ENCODE peak calls at places on chromosomes 1 and 21, in seven cellular contexts. One of them, this sample, is unnamed.

GRCh38 chr1:61853545-61853944 is 111.3 kb downstream of the PATJ start:
- DNase-seq in HepG2: no peak
- DNase-seq in H1: no peak
- DNase-seq in K562: no peak
- DNase-seq in GM12878: no peak
- DNase-seq in HCT116: no peak
- DNase-seq in A549: no peak
- DNase-seq in this sample: peak

GRCh38 chr1:94922756-94923465 is 4.0 kb downstream of the CNN3 start:
- DNase-seq in K562: no peak
- DNase-seq in HCT116: no peak
- DNase-seq in GM12878: no peak
- DNase-seq in HepG2: no peak
- DNase-seq in H1: no peak
- DNase-seq in A549: no peak
- DNase-seq in this sample: no peak

GRCh38 chr1:110418729-110419128 is 11.2 kb upstream of the LAMTOR5 start:
- DNase-seq in A549: no peak
- DNase-seq in HCT116: no peak
- DNase-seq in GM12878: no peak
- DNase-seq in H1: no peak
- DNase-seq in K562: no peak
- DNase-seq in HepG2: no peak
- DNase-seq in this sample: no peak

GRCh38 chr1:151547119-151547899 is 7.2 kb downstream of the TUFT1 start:
- DNase-seq in GM12878: no peak
- DNase-seq in H1: no peak
- DNase-seq in A549: peak
- DNase-seq in K562: no peak
- DNase-seq in HepG2: peak
- DNase-seq in HCT116: peak
- DNase-seq in this sample: no peak

GRCh38 chr1:225467193-225468020 is 39.6 kb upstream of the LBR start:
- DNase-seq in A549: no peak
- DNase-seq in HCT116: no peak
- DNase-seq in HepG2: no peak
- DNase-seq in GM12878: peak
- DNase-seq in H1: no peak
- DNase-seq in K562: peak
- DNase-seq in this sample: peak

GRCh38 chr1:156571261-156571958 is 955 bp downstream of the IQGAP3 start:
- DNase-seq in GM12878: no peak
- DNase-seq in HCT116: no peak
- DNase-seq in A549: peak
- DNase-seq in K562: no peak
- DNase-seq in HepG2: no peak
- DNase-seq in H1: no peak
- DNase-seq in this sample: peak

GRCh38 chr1:44061857-44062256 is 30.6 kb upstream of the SLC6A9 start:
- DNase-seq in HCT116: no peak
- DNase-seq in GM12878: no peak
- DNase-seq in H1: no peak
- DNase-seq in K562: no peak
- DNase-seq in HepG2: no peak
- DNase-seq in A549: no peak
- DNase-seq in this sample: no peak

GRCh38 chr21:32653326-32653901 is 41.2 kb upstream of the CFAP298 start:
- DNase-seq in H1: no peak
- DNase-seq in A549: peak
- DNase-seq in K562: peak
- DNase-seq in HepG2: peak
- DNase-seq in HCT116: peak
- DNase-seq in GM12878: no peak
- DNase-seq in this sample: peak

GRCh38 chr1:4681026-4681425 is 26.6 kb downstream of the AJAP1 start:
- DNase-seq in HCT116: no peak
- DNase-seq in HepG2: no peak
- DNase-seq in K562: no peak
- DNase-seq in GM12878: no peak
- DNase-seq in A549: no peak
- DNase-seq in H1: no peak
- DNase-seq in this sample: no peak

GRCh38 chr1:94119796-94120590 is 955 bp downstream of the ABCA4 start:
- DNase-seq in HepG2: no peak
- DNase-seq in K562: no peak
- DNase-seq in HCT116: no peak
- DNase-seq in H1: no peak
- DNase-seq in GM12878: no peak
- DNase-seq in A549: no peak
- DNase-seq in this sample: peak

GRCh38 chr1:209246660-209247059 is 336.9 kb upstream of the CAMK1G start:
- DNase-seq in K562: no peak
- DNase-seq in A549: peak
- DNase-seq in GM12878: no peak
- DNase-seq in HepG2: no peak
- DNase-seq in HCT116: no peak
- DNase-seq in H1: no peak
- DNase-seq in this sample: no peak

GRCh38 chr1:5836776-5837440 is 155.3 kb downstream of the NPHP4 start:
- DNase-seq in HepG2: no peak
- DNase-seq in K562: no peak
- DNase-seq in H1: no peak
- DNase-seq in A549: no peak
- DNase-seq in GM12878: no peak
- DNase-seq in HCT116: no peak
- DNase-seq in this sample: no peak

GRCh38 chr1:108829498-108829916 is 27.4 kb downstream of the AKNAD1 start:
- DNase-seq in HepG2: peak
- DNase-seq in A549: no peak
- DNase-seq in HCT116: no peak
- DNase-seq in K562: no peak
- DNase-seq in H1: no peak
- DNase-seq in GM12878: no peak
- DNase-seq in this sample: no peak

GRCh38 chr1:215875236-215875635 is 308.1 kb downstream of the KCTD3 start:
- DNase-seq in H1: no peak
- DNase-seq in HepG2: no peak
- DNase-seq in A549: no peak
- DNase-seq in GM12878: no peak
- DNase-seq in K562: no peak
- DNase-seq in HCT116: no peak
- DNase-seq in this sample: no peak

GRCh38 chr1:55443175-55443933 is 228.2 kb upstream of the USP24 start:
- DNase-seq in HCT116: peak
- DNase-seq in A549: peak
- DNase-seq in GM12878: no peak
- DNase-seq in HepG2: peak
- DNase-seq in H1: no peak
- DNase-seq in K562: peak
- DNase-seq in this sample: no peak

GRCh38 chr1:234408757-234409156 is 35.5 kb downstream of the COA6 start:
- DNase-seq in A549: no peak
- DNase-seq in HepG2: no peak
- DNase-seq in K562: no peak
- DNase-seq in GM12878: no peak
- DNase-seq in HCT116: no peak
- DNase-seq in H1: no peak
- DNase-seq in this sample: no peak

GRCh38 chr21:26686278-26686677 is 113.2 kb upstream of the CYYR1 start:
- DNase-seq in HepG2: no peak
- DNase-seq in A549: peak
- DNase-seq in GM12878: no peak
- DNase-seq in HCT116: no peak
- DNase-seq in K562: no peak
- DNase-seq in H1: no peak
- DNase-seq in this sample: peak

GRCh38 chr1:8010080-8010664 is 15.9 kb downstream of the ERRFI1 start:
- DNase-seq in HCT116: no peak
- DNase-seq in K562: no peak
- DNase-seq in GM12878: no peak
- DNase-seq in A549: no peak
- DNase-seq in H1: no peak
- DNase-seq in HepG2: no peak
- DNase-seq in this sample: no peak

GRCh38 chr1:203025721-203026665 is at the start of gene PPFIA4:
- DNase-seq in H1: peak
- DNase-seq in K562: peak
- DNase-seq in HepG2: no peak
- DNase-seq in A549: peak
- DNase-seq in HCT116: peak
- DNase-seq in GM12878: peak
- DNase-seq in this sample: peak

GRCh38 chr1:206551296-206551984 is 44.1 kb downstream of the RASSF5 start:
- DNase-seq in HCT116: no peak
- DNase-seq in K562: peak
- DNase-seq in A549: no peak
- DNase-seq in HepG2: no peak
- DNase-seq in GM12878: no peak
- DNase-seq in H1: no peak
- DNase-seq in this sample: no peak

GRCh38 chr1:63674238-63674864 is 81.1 kb downstream of the PGM1 start:
- DNase-seq in GM12878: no peak
- DNase-seq in K562: peak
- DNase-seq in HepG2: peak
- DNase-seq in A549: peak
- DNase-seq in H1: peak
- DNase-seq in HCT116: peak
- DNase-seq in this sample: peak

GRCh38 chr1:15684468-15685283 is 556 bp downstream of the PLEKHM2 start:
- DNase-seq in H1: no peak
- DNase-seq in HepG2: no peak
- DNase-seq in A549: no peak
- DNase-seq in GM12878: no peak
- DNase-seq in K562: peak
- DNase-seq in HCT116: no peak
- DNase-seq in this sample: peak
- TF ChIP-seq CTCF in H1: no peak
- TF ChIP-seq CTCF in HepG2: no peak
- TF ChIP-seq CTCF in A549: no peak
- TF ChIP-seq CTCF in GM12878: no peak
- TF ChIP-seq CTCF in K562: no peak
- TF ChIP-seq CTCF in HCT116: no peak
- TF ChIP-seq CTCF in this sample: no peak

GRCh38 chr1:183588827-183589226 is 1.4 kb downstream of the NCF2 start:
- DNase-seq in K562: no peak
- DNase-seq in HCT116: no peak
- DNase-seq in HepG2: no peak
- DNase-seq in A549: no peak
- DNase-seq in H1: no peak
- DNase-seq in GM12878: no peak
- DNase-seq in this sample: no peak
- H3K4me3 ChIP-seq in K562: no peak
- H3K4me3 ChIP-seq in HCT116: no peak
- H3K4me3 ChIP-seq in HepG2: no peak
- H3K4me3 ChIP-seq in A549: no peak
- H3K4me3 ChIP-seq in H1: no peak
- H3K4me3 ChIP-seq in GM12878: peak
- H3K4me3 ChIP-seq in this sample: no peak

DNA sequence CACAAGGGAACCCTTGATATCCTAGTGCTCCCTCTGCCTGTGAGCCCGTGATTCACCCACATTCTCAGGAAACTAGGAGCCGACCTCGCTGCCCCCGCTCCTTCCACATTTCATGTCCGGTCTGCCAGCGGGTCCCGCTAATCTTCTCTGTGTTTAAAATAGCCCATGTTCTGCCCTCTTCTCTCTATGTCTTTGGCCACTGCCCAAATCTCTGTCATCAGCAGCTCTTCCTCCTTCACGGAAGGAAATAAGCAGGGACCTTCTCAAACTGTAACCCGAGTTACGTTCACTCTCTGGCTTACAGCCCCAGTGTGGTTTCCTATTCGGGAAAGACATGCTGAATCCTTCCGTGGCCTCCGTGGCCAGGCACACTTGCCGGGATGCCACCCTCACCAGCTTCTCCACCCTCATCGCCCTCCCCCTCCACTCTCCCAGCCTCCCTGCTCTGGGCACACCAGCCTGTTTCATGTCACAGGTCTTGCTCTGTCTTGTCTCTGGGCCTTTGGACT is 21.1 kb upstream of the UBXN10 start:
- DNase-seq in GM12878: no peak
- DNase-seq in K562: no peak
- DNase-seq in HepG2: no peak
- DNase-seq in H1: no peak
- DNase-seq in HCT116: no peak
- DNase-seq in A549: no peak
- DNase-seq in this sample: no peak
- TF ChIP-seq MAX in GM12878: no peak
- TF ChIP-seq MAX in K562: no peak
- TF ChIP-seq MAX in HepG2: no peak
- TF ChIP-seq MAX in H1: no peak
- TF ChIP-seq MAX in HCT116: no peak
- TF ChIP-seq MAX in A549: no peak
- TF ChIP-seq MAX in this sample: no peak

DNA sequence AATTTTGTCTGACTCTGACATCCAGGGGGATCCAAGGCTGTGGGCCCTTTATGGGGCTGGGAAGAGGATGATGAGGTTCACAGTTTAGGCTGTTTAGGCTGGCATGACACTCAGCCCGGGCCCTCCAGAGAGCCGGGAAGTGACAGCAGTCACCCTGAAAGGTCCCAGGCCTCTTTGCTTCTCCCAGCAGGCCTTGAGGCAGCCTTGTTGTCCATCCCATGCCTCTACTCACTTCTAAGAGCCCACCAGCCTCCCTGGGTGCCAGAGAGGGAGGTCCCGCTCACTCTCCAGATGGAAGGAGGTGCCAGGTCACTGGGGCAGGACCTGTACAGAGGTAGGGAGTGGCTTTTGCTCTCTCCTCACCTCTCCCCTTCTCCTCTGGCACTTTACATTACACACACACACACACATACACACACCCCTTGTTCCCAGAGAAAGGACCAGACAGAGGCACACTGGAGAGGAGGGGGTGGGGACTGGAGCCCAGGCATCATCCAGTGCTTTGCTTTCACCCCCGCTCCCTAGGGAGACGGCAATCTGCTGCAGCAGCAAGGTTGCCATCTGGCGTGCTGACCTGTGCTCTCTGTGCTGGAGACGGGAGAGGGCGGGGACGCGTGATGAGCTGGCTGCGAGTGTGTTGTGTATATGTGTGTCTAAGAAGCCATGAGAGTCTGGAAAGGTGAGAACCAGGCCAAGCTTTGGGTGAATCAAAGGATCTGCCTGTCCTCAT is 4.6 kb downstream of the KLHDC8A start:
- DNase-seq in HCT116: no peak
- DNase-seq in K562: peak
- DNase-seq in HepG2: peak
- DNase-seq in H1: no peak
- DNase-seq in GM12878: no peak
- DNase-seq in A549: peak
- DNase-seq in this sample: no peak
- TF ChIP-seq CTCF in HCT116: no peak
- TF ChIP-seq CTCF in K562: peak
- TF ChIP-seq CTCF in HepG2: peak
- TF ChIP-seq CTCF in H1: peak
- TF ChIP-seq CTCF in GM12878: no peak
- TF ChIP-seq CTCF in A549: no peak
- TF ChIP-seq CTCF in this sample: no peak

GRCh38 chr1:6962956-6963915 is 178.0 kb downstream of the CAMTA1 start:
- DNase-seq in GM12878: peak
- DNase-seq in H1: peak
- DNase-seq in HepG2: no peak
- DNase-seq in K562: peak
- DNase-seq in A549: no peak
- DNase-seq in HCT116: peak
- DNase-seq in this sample: no peak
- H3K4me3 ChIP-seq in GM12878: no peak
- H3K4me3 ChIP-seq in H1: peak
- H3K4me3 ChIP-seq in HepG2: no peak
- H3K4me3 ChIP-seq in K562: peak
- H3K4me3 ChIP-seq in A549: peak
- H3K4me3 ChIP-seq in HCT116: peak
- H3K4me3 ChIP-seq in this sample: no peak

This sample was measured in NB4.